ENCODE peak calls at places on chromosome 15, in five cellular contexts. One of them, this sample, is unnamed.

GRCh38 chr15:98296653-98297052 is 336.1 kb downstream of the ARRDC4 start:
- DNase-seq in GM23338: no peak
- DNase-seq in SK-N-SH: no peak
- DNase-seq in GM23248: no peak
- DNase-seq in HCT116: no peak
- DNase-seq in this sample: no peak

GRCh38 chr15:44064706-44065105 is 130.4 kb downstream of the FRMD5 start:
- DNase-seq in GM23338: no peak
- DNase-seq in SK-N-SH: no peak
- DNase-seq in GM23248: peak
- DNase-seq in HCT116: no peak
- DNase-seq in this sample: no peak

GRCh38 chr15:67013696-67014095 is 51.7 kb upstream of the SMAD3 start:
- DNase-seq in GM23338: peak
- DNase-seq in SK-N-SH: no peak
- DNase-seq in GM23248: no peak
- DNase-seq in HCT116: no peak
- DNase-seq in this sample: peak

GRCh38 chr15:92164327-92165000 is 229.2 kb upstream of the ST8SIA2 start:
- DNase-seq in GM23338: peak
- DNase-seq in SK-N-SH: no peak
- DNase-seq in GM23248: peak
- DNase-seq in HCT116: no peak
- DNase-seq in this sample: peak

GRCh38 chr15:59199775-59200465 is 6.7 kb upstream of the LDHAL6B start:
- DNase-seq in GM23338: no peak
- DNase-seq in SK-N-SH: no peak
- DNase-seq in GM23248: peak
- DNase-seq in HCT116: peak
- DNase-seq in this sample: no peak

GRCh38 chr15:50222181-50222580 is 40.2 kb downstream of the SLC27A2 start:
- DNase-seq in GM23338: no peak
- DNase-seq in SK-N-SH: no peak
- DNase-seq in GM23248: no peak
- DNase-seq in HCT116: no peak
- DNase-seq in this sample: no peak

GRCh38 chr15:98083203-98083910 is 122.9 kb downstream of the ARRDC4 start:
- DNase-seq in GM23338: peak
- DNase-seq in SK-N-SH: no peak
- DNase-seq in GM23248: no peak
- DNase-seq in HCT116: no peak
- DNase-seq in this sample: peak

GRCh38 chr15:75830910-75831805 is 12.1 kb upstream of the UBE2Q2 start:
- DNase-seq in GM23338: no peak
- DNase-seq in SK-N-SH: peak
- DNase-seq in GM23248: no peak
- DNase-seq in HCT116: no peak
- DNase-seq in this sample: peak

GRCh38 chr15:39453500-39454073 is 127.3 kb upstream of the THBS1 start:
- DNase-seq in GM23338: no peak
- DNase-seq in SK-N-SH: no peak
- DNase-seq in GM23248: no peak
- DNase-seq in HCT116: no peak
- DNase-seq in this sample: no peak

GRCh38 chr15:66713843-66714508 is 11.9 kb downstream of the SMAD6 start:
- DNase-seq in GM23338: no peak
- DNase-seq in SK-N-SH: no peak
- DNase-seq in GM23248: no peak
- DNase-seq in HCT116: no peak
- DNase-seq in this sample: no peak

GRCh38 chr15:70447927-70448698 is 315.2 kb downstream of the UACA start:
- DNase-seq in GM23338: peak
- DNase-seq in SK-N-SH: peak
- DNase-seq in GM23248: no peak
- DNase-seq in HCT116: no peak
- DNase-seq in this sample: no peak

GRCh38 chr15:68495981-68496705 is 64.2 kb upstream of the ITGA11 start:
- DNase-seq in GM23338: no peak
- DNase-seq in SK-N-SH: no peak
- DNase-seq in GM23248: no peak
- DNase-seq in HCT116: no peak
- DNase-seq in this sample: no peak

GRCh38 chr15:71364117-71364584 is 248.9 kb downstream of the THSD4 start:
- DNase-seq in GM23338: no peak
- DNase-seq in SK-N-SH: no peak
- DNase-seq in GM23248: no peak
- DNase-seq in HCT116: no peak
- DNase-seq in this sample: no peak

GRCh38 chr15:25905140-25905539 is 42.0 kb upstream of the ATP10A start:
- DNase-seq in GM23338: no peak
- DNase-seq in SK-N-SH: no peak
- DNase-seq in GM23248: peak
- DNase-seq in HCT116: no peak
- DNase-seq in this sample: no peak

GRCh38 chr15:34122771-34123183 is 20.9 kb downstream of the PGBD4 start:
- DNase-seq in GM23338: no peak
- DNase-seq in SK-N-SH: no peak
- DNase-seq in GM23248: peak
- DNase-seq in HCT116: no peak
- DNase-seq in this sample: no peak

GRCh38 chr15:62847900-62848489 is 194.6 kb upstream of the TPM1 start:
- DNase-seq in GM23338: peak
- DNase-seq in SK-N-SH: peak
- DNase-seq in GM23248: peak
- DNase-seq in HCT116: peak
- DNase-seq in this sample: peak

GRCh38 chr15:39301589-39301999 is 279.3 kb upstream of the THBS1 start:
- DNase-seq in GM23338: no peak
- DNase-seq in SK-N-SH: no peak
- DNase-seq in GM23248: peak
- DNase-seq in HCT116: no peak
- DNase-seq in this sample: no peak

DNA sequence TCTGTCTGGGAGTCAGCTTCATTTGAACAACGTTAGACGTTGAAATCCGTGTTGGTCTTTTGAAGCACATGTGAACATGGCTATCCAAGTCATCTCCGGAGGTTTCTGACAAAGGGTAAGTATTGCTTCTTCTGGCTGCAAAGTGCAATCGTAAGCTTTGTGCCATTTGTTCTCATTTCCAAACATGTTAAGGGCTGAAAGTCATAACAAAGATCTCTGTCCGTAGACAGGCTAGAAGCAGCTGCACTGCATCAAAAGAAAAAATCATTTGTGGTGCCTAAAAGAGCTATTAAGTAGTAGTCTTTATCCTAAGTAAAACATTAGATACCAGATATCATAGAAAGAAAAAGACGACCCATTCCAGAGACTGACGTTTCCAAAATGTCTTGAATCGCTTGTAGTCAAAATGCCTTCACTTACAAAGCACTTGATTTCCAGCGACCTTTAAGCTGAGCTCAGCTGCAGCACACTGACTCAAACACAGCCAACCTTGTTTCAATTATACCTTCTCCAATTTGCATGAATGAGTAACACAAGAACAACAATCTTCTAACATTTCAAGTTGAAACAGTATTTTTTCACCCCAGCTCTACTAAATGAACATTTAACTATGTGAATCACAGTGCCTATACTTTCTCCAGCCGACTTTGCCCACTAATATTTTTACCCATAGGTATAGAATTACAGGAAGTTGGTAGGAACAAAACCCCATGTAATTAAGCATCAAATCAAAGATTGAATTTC is 76.6 kb downstream of the NEDD4 start:
- DNase-seq in GM23338: no peak
- DNase-seq in SK-N-SH: no peak
- DNase-seq in GM23248: peak
- DNase-seq in HCT116: no peak
- DNase-seq in this sample: peak
- TF ChIP-seq EZH2phosphoT487 in GM23338: no peak
- TF ChIP-seq EZH2phosphoT487 in SK-N-SH: no peak
- TF ChIP-seq EZH2phosphoT487 in GM23248: no peak
- TF ChIP-seq EZH2phosphoT487 in HCT116: no peak
- TF ChIP-seq EZH2phosphoT487 in this sample: no peak

GRCh38 chr15:74422370-74422722 is 11.4 kb downstream of the SEMA7A start:
- DNase-seq in GM23338: no peak
- DNase-seq in SK-N-SH: no peak
- DNase-seq in GM23248: no peak
- DNase-seq in HCT116: no peak
- DNase-seq in this sample: no peak

GRCh38 chr15:74423443-74424257 is 10.1 kb downstream of the SEMA7A start:
- DNase-seq in GM23338: no peak
- DNase-seq in SK-N-SH: no peak
- DNase-seq in GM23248: peak
- DNase-seq in HCT116: peak
- DNase-seq in this sample: no peak

GRCh38 chr15:74421302-74422245 is 12.2 kb downstream of the SEMA7A start:
- DNase-seq in GM23338: no peak
- DNase-seq in SK-N-SH: no peak
- DNase-seq in GM23248: no peak
- DNase-seq in HCT116: no peak
- DNase-seq in this sample: no peak

GRCh38 chr15:74424901-74425528 is 8.7 kb downstream of the SEMA7A start:
- DNase-seq in GM23338: no peak
- DNase-seq in SK-N-SH: no peak
- DNase-seq in GM23248: no peak
- DNase-seq in HCT116: no peak
- DNase-seq in this sample: no peak

DNA sequence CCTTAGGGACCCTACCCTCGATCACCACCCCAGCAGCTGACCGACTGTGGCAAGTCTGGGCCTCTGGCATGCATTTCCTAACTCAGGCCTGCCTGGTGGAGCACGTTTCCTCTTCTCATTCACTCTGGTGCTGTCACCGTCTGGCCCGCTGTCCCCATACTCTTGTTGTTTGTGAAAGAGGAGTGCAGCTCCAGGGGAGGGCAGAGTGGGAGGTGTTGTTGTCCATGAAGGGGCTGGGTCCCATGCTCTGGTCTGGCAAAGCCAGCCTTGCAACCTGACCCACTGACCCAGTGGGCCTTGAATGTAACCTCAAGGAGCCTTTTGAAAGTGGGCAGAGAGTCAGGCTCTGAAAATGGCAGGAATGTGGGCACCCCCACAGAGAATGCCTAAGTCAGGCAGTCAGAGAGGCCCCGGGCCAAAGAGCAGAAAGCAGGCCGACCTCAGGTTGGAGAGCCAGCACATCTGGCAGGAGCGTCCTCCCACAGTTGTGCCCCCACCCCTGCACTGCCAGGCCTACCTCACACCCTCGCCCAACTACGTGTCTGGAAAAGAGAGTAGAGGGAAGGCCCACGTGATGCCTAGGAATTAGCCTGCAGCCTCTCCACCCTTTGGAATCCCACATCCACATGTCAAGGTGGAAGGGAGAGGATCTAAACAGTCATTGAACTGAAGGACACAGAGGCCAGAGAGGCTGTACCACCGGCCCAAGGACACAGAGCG is 10.9 kb downstream of the SEMA7A start:
- DNase-seq in GM23338: peak
- DNase-seq in SK-N-SH: no peak
- DNase-seq in GM23248: peak
- DNase-seq in HCT116: no peak
- DNase-seq in this sample: peak
- TF ChIP-seq EZH2phosphoT487 in GM23338: no peak
- TF ChIP-seq EZH2phosphoT487 in SK-N-SH: no peak
- TF ChIP-seq EZH2phosphoT487 in GM23248: no peak
- TF ChIP-seq EZH2phosphoT487 in HCT116: no peak
- TF ChIP-seq EZH2phosphoT487 in this sample: no peak

GRCh38 chr15:90259524-90259923 is 5.9 kb upstream of the NGRN start:
- DNase-seq in GM23338: no peak
- DNase-seq in SK-N-SH: no peak
- DNase-seq in GM23248: no peak
- DNase-seq in HCT116: no peak
- DNase-seq in this sample: no peak

GRCh38 chr15:90262426-90262825 is 3.0 kb upstream of the NGRN start:
- DNase-seq in GM23338: no peak
- DNase-seq in SK-N-SH: no peak
- DNase-seq in GM23248: peak
- DNase-seq in HCT116: no peak
- DNase-seq in this sample: no peak

GRCh38 chr15:90261811-90262210 is 3.7 kb upstream of the NGRN start:
- DNase-seq in GM23338: no peak
- DNase-seq in SK-N-SH: no peak
- DNase-seq in GM23248: peak
- DNase-seq in HCT116: no peak
- DNase-seq in this sample: no peak

GRCh38 chr15:90257776-90258175 is 7.7 kb upstream of the NGRN start:
- DNase-seq in GM23338: no peak
- DNase-seq in SK-N-SH: no peak
- DNase-seq in GM23248: no peak
- DNase-seq in HCT116: no peak
- DNase-seq in this sample: no peak
- TF ChIP-seq EZH2phosphoT487 in GM23338: no peak
- TF ChIP-seq EZH2phosphoT487 in SK-N-SH: no peak
- TF ChIP-seq EZH2phosphoT487 in GM23248: no peak
- TF ChIP-seq EZH2phosphoT487 in HCT116: no peak
- TF ChIP-seq EZH2phosphoT487 in this sample: no peak

GRCh38 chr15:99450896-99451358 is 114.9 kb upstream of the MEF2A start:
- DNase-seq in GM23338: no peak
- DNase-seq in SK-N-SH: no peak
- DNase-seq in GM23248: peak
- DNase-seq in HCT116: no peak
- DNase-seq in this sample: peak

GRCh38 chr15:99452010-99452409 is 113.8 kb upstream of the MEF2A start:
- DNase-seq in GM23338: no peak
- DNase-seq in SK-N-SH: no peak
- DNase-seq in GM23248: no peak
- DNase-seq in HCT116: no peak
- DNase-seq in this sample: no peak

GRCh38 chr15:99447497-99448371 is 118.0 kb upstream of the MEF2A start:
- DNase-seq in GM23338: peak
- DNase-seq in SK-N-SH: peak
- DNase-seq in GM23248: no peak
- DNase-seq in HCT116: no peak
- DNase-seq in this sample: no peak

GRCh38 chr15:99451484-99451883 is 114.3 kb upstream of the MEF2A start:
- DNase-seq in GM23338: no peak
- DNase-seq in SK-N-SH: no peak
- DNase-seq in GM23248: no peak
- DNase-seq in HCT116: no peak
- DNase-seq in this sample: no peak

GRCh38 chr15:99449514-99449913 is 116.3 kb upstream of the MEF2A start:
- DNase-seq in GM23338: no peak
- DNase-seq in SK-N-SH: no peak
- DNase-seq in GM23248: peak
- DNase-seq in HCT116: no peak
- DNase-seq in this sample: no peak
- TF ChIP-seq EZH2phosphoT487 in GM23338: no peak
- TF ChIP-seq EZH2phosphoT487 in SK-N-SH: no peak
- TF ChIP-seq EZH2phosphoT487 in GM23248: no peak
- TF ChIP-seq EZH2phosphoT487 in HCT116: no peak
- TF ChIP-seq EZH2phosphoT487 in this sample: no peak